ENCODE peak calls at places on chromosomes 16 and 17, in seven cellular contexts. F is tibial artery; Y is prostate gland; T is GM12865; D is fibroblast of lung; U is natural killer cell; P is CD8-positive, alpha-beta T cell. Z is an unnamed sample.

GRCh38 chr16:76081936-76082335 is 195.3 kb upstream of the CNTNAP4 start:
- DNase-seq in F (no peak), Y (no peak), T (peak), D (no peak), U (no peak), P (no peak), Z (no peak)

GRCh38 chr16:83920894-83921491 is 22.1 kb downstream of the MLYCD start:
- DNase-seq in F (no peak), Y (no peak), T (no peak), D (no peak), U (no peak), P (no peak), Z (no peak)

GRCh38 chr16:52296070-52296469 is 250.9 kb downstream of the TOX3 start:
- DNase-seq in F (no peak), Y (no peak), T (no peak), D (no peak), U (no peak), P (no peak), Z (no peak)

GRCh38 chr17:6276711-6277110 is 158.2 kb downstream of the AIPL1 start:
- DNase-seq in F (no peak), Y (no peak), T (no peak), D (no peak), U (no peak), P (no peak), Z (no peak)

GRCh38 chr17:67217446-67217845 is 27.6 kb downstream of the HELZ start:
- DNase-seq in F (no peak), Y (no peak), T (no peak), D (no peak), U (no peak), P (no peak), Z (no peak)

GRCh38 chr17:34850964-34851363 is 110.3 kb downstream of the CCT6B start:
- DNase-seq in F (no peak), Y (no peak), T (no peak), D (no peak), U (no peak), P (no peak), Z (no peak)

GRCh38 chr16:30697264-30698138 is 1.5 kb upstream of the SRCAP start:
- DNase-seq in F (no peak), Y (peak), T (no peak), D (no peak), U (no peak), P (no peak), Z (no peak)

GRCh38 chr16:14510939-14511797 is 118.9 kb downstream of the PARN start:
- DNase-seq in F (no peak), Y (no peak), T (no peak), D (peak), U (no peak), P (no peak), Z (no peak)

GRCh38 chr16:17105239-17105721 is 365.5 kb downstream of the XYLT1 start:
- DNase-seq in F (no peak), Y (no peak), T (no peak), D (no peak), U (no peak), P (no peak), Z (no peak)

GRCh38 chr17:77494664-77495435 is 354.1 kb downstream of the SEC14L1 start:
- DNase-seq in F (peak), Y (peak), T (peak), D (peak), U (peak), P (peak), Z (peak)

GRCh38 chr17:78784397-78784751 is 2.3 kb upstream of the CYTH1 start:
- DNase-seq in F (no peak), Y (no peak), T (no peak), D (no peak), U (no peak), P (no peak), Z (no peak)

GRCh38 chr17:78785663-78786057 is 3.6 kb upstream of the CYTH1 start:
- DNase-seq in F (no peak), Y (no peak), T (no peak), D (no peak), U (no peak), P (no peak), Z (no peak)

GRCh38 chr17:78785011-78785662 is 3.1 kb upstream of the CYTH1 start:
- DNase-seq in F (no peak), Y (no peak), T (no peak), D (no peak), U (no peak), P (no peak), Z (no peak)

GRCh38 chr17:78781339-78782304 is at the start of gene CYTH1:
- DNase-seq in F (peak), Y (no peak), T (peak), D (no peak), U (peak), P (peak), Z (no peak)

DNA sequence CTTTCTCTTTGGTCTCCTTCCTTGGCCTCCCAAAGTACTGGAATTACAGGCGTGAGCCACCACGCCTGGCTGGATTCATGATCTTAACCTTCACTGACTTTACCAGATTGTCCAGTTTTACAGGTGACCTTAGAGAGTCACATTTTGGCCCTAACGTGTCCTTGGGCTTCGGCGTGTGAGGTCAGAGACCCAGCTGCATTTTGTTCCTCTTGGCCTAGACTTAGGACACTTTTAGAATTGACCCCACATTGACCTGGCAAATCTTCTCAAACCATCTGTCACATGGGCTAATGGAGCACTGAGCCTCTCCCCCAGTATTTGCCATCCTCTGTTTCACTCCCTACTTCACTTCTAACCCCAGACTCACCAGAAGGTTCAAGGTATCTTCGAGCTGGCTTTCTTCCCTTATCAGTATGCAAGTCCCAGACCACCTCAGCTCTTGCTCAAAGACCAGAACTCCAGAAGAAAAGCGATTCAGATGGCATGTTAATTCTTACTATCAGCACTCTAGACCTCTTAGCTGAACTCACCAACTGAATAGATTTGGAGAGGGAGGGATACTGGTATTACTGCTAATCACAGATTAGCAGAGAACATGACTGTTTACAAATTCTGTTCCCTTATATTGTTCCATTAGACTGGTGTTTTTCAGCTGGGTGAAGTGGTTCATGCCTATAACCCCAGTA is 1.8 kb upstream of the CYTH1 start:
- DNase-seq in F (no peak), Y (no peak), T (no peak), D (no peak), U (no peak), P (no peak), Z (no peak)
- TF ChIP-seq CTCF in F (no peak), Y (no peak), T (no peak), D (no peak), U (no peak), P (no peak), Z (no peak)

DNA sequence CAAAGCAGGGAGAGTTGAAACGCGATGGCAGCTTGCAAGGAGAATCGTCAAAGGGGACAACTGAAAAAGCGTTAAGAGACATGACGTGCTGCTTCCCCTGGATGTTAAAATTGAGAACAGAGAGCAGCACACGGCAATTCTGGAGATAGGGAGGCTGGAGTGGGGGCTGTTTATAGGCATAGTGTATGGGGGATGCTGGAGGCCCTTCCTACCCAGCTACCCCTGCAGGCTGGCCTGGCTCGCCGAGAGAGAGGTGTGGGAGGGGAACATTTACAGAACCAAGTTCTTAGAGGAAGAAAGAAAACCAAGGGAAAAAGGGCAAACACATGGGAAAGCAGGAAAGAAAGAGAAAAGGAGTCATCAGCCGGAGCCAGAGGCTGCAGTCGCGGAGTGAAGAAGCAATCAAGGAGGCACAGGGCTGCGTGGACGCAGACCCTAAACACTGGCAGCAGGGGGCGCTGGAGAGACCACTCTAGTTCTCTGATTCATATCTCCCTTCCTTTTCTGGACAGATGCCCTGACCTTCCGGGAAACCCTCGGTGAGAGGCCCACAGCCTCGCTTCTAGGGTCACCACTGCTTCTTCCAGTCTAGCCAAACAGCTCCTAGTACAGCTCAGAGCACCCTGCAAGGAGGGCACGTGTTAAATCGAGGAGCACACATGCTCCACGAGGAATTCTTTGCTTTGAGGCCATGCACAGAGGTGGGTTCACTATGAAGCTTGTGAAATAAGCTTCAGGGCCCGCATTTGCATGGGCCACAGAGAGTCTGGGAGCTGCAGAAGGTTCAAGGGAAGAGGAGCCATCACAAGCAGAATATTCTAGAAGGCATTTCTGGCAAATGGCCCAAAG is 55.6 kb downstream of the MYH13 start:
- DNase-seq in F (peak), Y (peak), T (peak), D (peak), U (peak), P (no peak), Z (no peak)
- TF ChIP-seq CTCF in F (peak), Y (no peak), T (peak), D (peak), U (peak), P (peak), Z (peak)

GRCh38 chr16:82580293-82580900 is 46.4 kb upstream of the CDH13 start:
- DNase-seq in F (no peak), Y (peak), T (peak), D (no peak), U (no peak), P (no peak), Z (no peak)
- TF ChIP-seq CTCF in F (peak), Y (no peak), T (peak), D (no peak), U (no peak), P (no peak), Z (no peak)

GRCh38 chr17:49698005-49698404 is 9.8 kb downstream of the SLC35B1 start:
- DNase-seq in F (no peak), Y (no peak), T (no peak), D (no peak), U (no peak), P (no peak), Z (no peak)

GRCh38 chr17:49696233-49696761 is 11.5 kb downstream of the SLC35B1 start:
- DNase-seq in F (no peak), Y (no peak), T (peak), D (no peak), U (peak), P (peak), Z (no peak)

GRCh38 chr17:49694847-49695697 is 12.7 kb downstream of the SLC35B1 start:
- DNase-seq in F (peak), Y (peak), T (peak), D (peak), U (peak), P (peak), Z (no peak)

GRCh38 chr17:49692751-49693150 is 14.9 kb upstream of the SPOP start:
- DNase-seq in F (no peak), Y (no peak), T (no peak), D (no peak), U (no peak), P (no peak), Z (no peak)

GRCh38 chr17:49695698-49696232 is 12.0 kb downstream of the SLC35B1 start:
- DNase-seq in F (no peak), Y (no peak), T (no peak), D (no peak), U (no peak), P (no peak), Z (no peak)
- TF ChIP-seq CTCF in F (no peak), Y (peak), T (no peak), D (no peak), U (peak), P (no peak), Z (peak)

DNA sequence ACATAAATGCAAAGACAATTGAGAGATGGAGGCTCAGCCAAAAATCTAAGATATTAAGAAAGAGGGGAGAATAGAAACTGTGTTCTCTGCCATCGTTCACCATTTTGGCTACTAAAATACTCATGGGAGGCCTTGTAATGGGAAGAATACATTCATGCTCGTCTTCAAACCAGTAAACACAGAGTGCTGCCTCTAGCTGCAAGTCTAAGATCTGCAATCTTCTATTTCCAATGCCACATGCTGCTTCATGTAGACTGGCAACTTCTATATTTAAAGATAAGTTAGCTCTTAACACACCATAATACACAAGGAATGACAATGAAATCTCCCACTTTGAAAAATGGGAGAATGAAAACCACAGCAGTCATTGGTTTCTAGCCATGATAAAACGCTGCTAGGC is 387.3 kb downstream of the HS3ST3B1 start:
- DNase-seq in F (no peak), Y (no peak), T (no peak), D (no peak), U (no peak), P (no peak), Z (no peak)
- TF ChIP-seq CTCF in F (no peak), Y (no peak), T (no peak), D (no peak), U (no peak), P (no peak), Z (no peak)

GRCh38 chr17:58097384-58098088 is 14.3 kb downstream of the DYNLL2 start:
- DNase-seq in F (no peak), Y (no peak), T (no peak), D (no peak), U (no peak), P (no peak), Z (no peak)

GRCh38 chr17:58092797-58093385 is 9.7 kb downstream of the DYNLL2 start:
- DNase-seq in F (no peak), Y (no peak), T (no peak), D (no peak), U (no peak), P (no peak), Z (no peak)

GRCh38 chr17:58094118-58094517 is 10.9 kb downstream of the DYNLL2 start:
- DNase-seq in F (no peak), Y (no peak), T (no peak), D (no peak), U (no peak), P (no peak), Z (no peak)

GRCh38 chr17:58100506-58100905 is 17.3 kb downstream of the DYNLL2 start:
- DNase-seq in F (no peak), Y (no peak), T (no peak), D (no peak), U (no peak), P (no peak), Z (no peak)

DNA sequence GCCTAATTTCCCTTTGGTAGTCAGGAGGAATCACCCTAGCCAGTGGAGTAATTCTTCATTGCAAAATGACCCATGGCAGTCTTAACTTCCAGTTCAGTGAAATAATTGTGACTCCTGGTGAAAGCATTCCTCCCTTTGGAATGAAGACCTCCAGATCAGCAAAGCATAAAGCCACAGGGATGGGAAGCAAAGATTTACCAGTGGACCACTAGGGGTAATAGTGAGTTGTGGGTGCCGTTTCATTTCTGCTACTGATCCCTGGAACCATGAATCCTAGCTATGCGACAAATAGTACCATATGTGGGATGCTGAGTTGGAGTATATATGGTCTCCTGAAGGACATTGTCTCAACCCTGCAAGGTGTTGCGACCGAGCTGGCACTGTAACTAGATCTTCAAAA is 13.7 kb downstream of the DYNLL2 start:
- DNase-seq in F (no peak), Y (no peak), T (no peak), D (no peak), U (no peak), P (no peak), Z (no peak)
- TF ChIP-seq CTCF in F (no peak), Y (no peak), T (no peak), D (no peak), U (no peak), P (no peak), Z (no peak)

GRCh38 chr16:12539185-12539929 is 264.3 kb downstream of the CPPED1 start:
- DNase-seq in F (no peak), Y (no peak), T (peak), D (peak), U (no peak), P (no peak), Z (no peak)

GRCh38 chr16:12536412-12536746 is 267.3 kb downstream of the CPPED1 start:
- DNase-seq in F (no peak), Y (no peak), T (no peak), D (no peak), U (no peak), P (no peak), Z (no peak)

GRCh38 chr16:12538667-12539081 is 265.0 kb downstream of the CPPED1 start:
- DNase-seq in F (no peak), Y (no peak), T (peak), D (no peak), U (no peak), P (no peak), Z (no peak)

GRCh38 chr16:12532871-12533610 is 270.6 kb downstream of the CPPED1 start:
- DNase-seq in F (no peak), Y (no peak), T (no peak), D (no peak), U (peak), P (peak), Z (no peak)

DNA sequence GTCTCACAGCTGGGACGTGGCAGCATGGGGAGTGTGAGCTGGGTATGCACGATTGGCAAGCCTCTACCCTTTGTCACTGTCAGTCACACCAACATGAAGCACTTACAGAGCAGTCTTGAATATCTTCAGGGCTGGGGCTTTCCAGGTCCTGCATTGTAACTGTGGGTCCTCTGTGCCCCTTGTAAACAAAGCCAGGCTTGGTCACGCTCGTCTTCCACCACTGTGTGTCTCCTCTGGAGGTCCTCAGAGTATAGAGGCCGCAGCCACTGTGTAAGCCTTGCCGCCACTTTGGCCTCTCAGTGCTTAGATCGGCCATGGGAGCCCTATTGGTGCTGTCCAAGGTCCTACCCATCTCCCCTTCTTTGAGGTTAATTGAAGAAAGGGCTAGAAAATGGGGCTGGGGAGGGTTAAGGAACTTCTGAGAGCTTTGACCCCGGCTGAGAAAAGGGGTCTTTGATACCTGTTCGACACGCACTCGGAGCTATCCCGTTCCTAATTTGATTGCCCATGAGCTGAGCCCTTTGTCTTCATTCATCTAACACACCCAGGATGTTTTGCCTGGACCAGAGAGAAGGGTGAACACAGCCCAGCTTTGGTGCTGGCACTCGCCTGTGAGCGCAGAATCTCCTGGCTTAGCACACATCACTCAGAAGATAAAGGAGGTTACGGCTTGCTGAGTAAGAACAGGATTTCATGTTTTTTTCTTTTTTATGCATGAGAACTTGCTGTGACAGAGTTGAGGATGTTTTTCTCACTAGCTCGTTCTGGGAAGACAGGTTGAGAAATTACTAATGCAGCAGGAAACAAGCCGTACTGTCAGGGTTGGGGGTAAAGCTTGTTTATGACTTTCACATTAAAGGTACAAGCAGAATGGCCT is 267.9 kb downstream of the CPPED1 start:
- DNase-seq in F (no peak), Y (no peak), T (peak), D (no peak), U (no peak), P (no peak), Z (no peak)
- TF ChIP-seq CTCF in F (no peak), Y (no peak), T (peak), D (no peak), U (no peak), P (no peak), Z (no peak)

GRCh38 chr16:68859827-68860226 is 16.5 kb downstream of the TANGO6 start:
- DNase-seq in F (no peak), Y (no peak), T (no peak), D (no peak), U (no peak), P (no peak), Z (no peak)
- TF ChIP-seq CTCF in F (no peak), Y (no peak), T (no peak), D (no peak), U (no peak), P (no peak), Z (no peak)